ENCODE peak calls at places on chromosomes 16 and 17, in nine cellular contexts. J is breast epithelium, N is body of pancreas, M is heart left ventricle, V is spleen, K is stomach, L is K562, Z is A549, F is testis. Y is an unnamed sample.

GRCh38 chr17:31859487-31860008 is 504 bp upstream of the COPRS start:
- DNase-seq in J (no peak), N (no peak), M (no peak), V (no peak), K (no peak), L (no peak), Z (no peak), F (no peak), Y (no peak)

GRCh38 chr17:77511514-77512061 is 370.8 kb downstream of the SEC14L1 start:
- DNase-seq in J (no peak), N (no peak), M (no peak), V (no peak), K (no peak), L (no peak), Z (no peak), F (no peak), Y (no peak)

GRCh38 chr17:44198721-44199552 is 747 bp downstream of the ATXN7L3 start:
- DNase-seq in J (peak), N (peak), M (peak), V (peak), K (peak), L (peak), Z (peak), F (peak), Y (peak)

GRCh38 chr17:10793256-10793655 is 10.6 kb downstream of the TMEM238L start:
- DNase-seq in J (no peak), N (no peak), M (no peak), V (no peak), K (no peak), L (no peak), Z (no peak), F (no peak), Y (no peak)

GRCh38 chr16:83609178-83609577 is 198.6 kb upstream of the HSBP1 start:
- DNase-seq in J (no peak), N (no peak), M (no peak), V (no peak), K (no peak), L (no peak), Z (no peak), F (no peak), Y (no peak)

GRCh38 chr17:75844530-75845057 is 390 bp upstream of the UNC13D start:
- DNase-seq in J (peak), N (peak), M (no peak), V (peak), K (peak), L (peak), Z (peak), F (no peak), Y (no peak)

GRCh38 chr17:35189291-35189690 is 4.9 kb downstream of the SLC35G3 start:
- DNase-seq in J (no peak), N (no peak), M (no peak), V (no peak), K (no peak), L (no peak), Z (no peak), F (no peak), Y (no peak)

GRCh38 chr17:38748329-38749221 is at the start of gene PCGF2:
- DNase-seq in J (peak), N (peak), M (peak), V (peak), K (peak), L (peak), Z (peak), F (peak), Y (peak)

GRCh38 chr16:30557397-30557949 is 701 bp downstream of the ZNF764 start:
- DNase-seq in J (no peak), N (no peak), M (no peak), V (no peak), K (no peak), L (no peak), Z (no peak), F (peak), Y (no peak)

GRCh38 chr17:49515196-49515770 is 20.2 kb downstream of the NGFR start:
- DNase-seq in J (peak), N (peak), M (peak), V (peak), K (peak), L (peak), Z (peak), F (peak), Y (peak)

GRCh38 chr16:78237346-78237745 is 137.9 kb downstream of the WWOX start:
- DNase-seq in J (no peak), N (no peak), M (peak), V (no peak), K (no peak), L (no peak), Z (no peak), F (peak), Y (no peak)

GRCh38 chr17:8696951-8697745 is 47.5 kb downstream of the CCDC42 start:
- DNase-seq in J (no peak), N (no peak), M (peak), V (no peak), K (no peak), L (no peak), Z (no peak), F (no peak), Y (no peak)

GRCh38 chr16:57809276-57809793 is 7.0 kb upstream of the KIFC3 start:
- DNase-seq in J (no peak), N (no peak), M (no peak), V (no peak), K (no peak), L (no peak), Z (no peak), F (no peak), Y (no peak)

GRCh38 chr17:77724876-77725615 is 233.5 kb upstream of the TNRC6C start:
- DNase-seq in J (no peak), N (no peak), M (no peak), V (no peak), K (peak), L (no peak), Z (no peak), F (no peak), Y (no peak)

GRCh38 chr17:28038802-28039600 is 3.5 kb upstream of the NLK start:
- DNase-seq in J (no peak), N (no peak), M (no peak), V (no peak), K (no peak), L (no peak), Z (no peak), F (no peak), Y (no peak)

GRCh38 chr16:27239026-27239425 is 29.5 kb downstream of the NSMCE1 start:
- DNase-seq in J (no peak), N (no peak), M (no peak), V (no peak), K (no peak), L (no peak), Z (no peak), F (no peak), Y (no peak)

GRCh38 chr16:77060614-77061013 is 130.4 kb upstream of the MON1B start:
- DNase-seq in J (no peak), N (no peak), M (no peak), V (no peak), K (no peak), L (no peak), Z (no peak), F (no peak), Y (no peak)

GRCh38 chr17:27766438-27766837 is 33.9 kb downstream of the NOS2 start:
- DNase-seq in J (no peak), N (no peak), M (no peak), V (no peak), K (no peak), L (no peak), Z (no peak), F (no peak), Y (no peak)

GRCh38 chr17:7136266-7136877 is 21.8 kb upstream of the ASGR2 start:
- DNase-seq in J (peak), N (peak), M (peak), V (peak), K (peak), L (peak), Z (peak), F (peak), Y (peak)

GRCh38 chr16:85697441-85697840 is 8.7 kb upstream of the GINS2 start:
- DNase-seq in J (no peak), N (peak), M (no peak), V (no peak), K (no peak), L (no peak), Z (no peak), F (no peak), Y (no peak)

GRCh38 chr16:17793354-17793753 is 322.6 kb upstream of the XYLT1 start:
- DNase-seq in J (no peak), N (no peak), M (no peak), V (no peak), K (no peak), L (no peak), Z (no peak), F (no peak), Y (no peak)

GRCh38 chr17:60526726-60527125 is 684 bp upstream of the APPBP2 start:
- DNase-seq in J (no peak), N (no peak), M (no peak), V (no peak), K (no peak), L (no peak), Z (no peak), F (no peak), Y (no peak)

GRCh38 chr16:57070424-57070823 is 22.0 kb upstream of the CPNE2 start:
- DNase-seq in J (no peak), N (no peak), M (no peak), V (no peak), K (no peak), L (no peak), Z (no peak), F (no peak), Y (no peak)

GRCh38 chr16:35523991-35524390 is 2064.6 kb downstream of the TP53TG3F start:
- DNase-seq in J (no peak), N (no peak), M (no peak), V (no peak), K (no peak), L (no peak), Z (no peak), F (no peak), Y (no peak)

GRCh38 chr16:29028457-29029167 is 43.8 kb downstream of the LAT start:
- DNase-seq in J (peak), N (no peak), M (no peak), V (peak), K (no peak), L (no peak), Z (no peak), F (no peak), Y (no peak)

GRCh38 chr16:17633146-17633966 is 162.6 kb upstream of the XYLT1 start:
- DNase-seq in J (no peak), N (no peak), M (no peak), V (no peak), K (no peak), L (no peak), Z (no peak), F (no peak), Y (no peak)

GRCh38 chr16:50771366-50771765 is 29.5 kb downstream of the CYLD start:
- DNase-seq in J (no peak), N (no peak), M (no peak), V (no peak), K (no peak), L (no peak), Z (no peak), F (no peak), Y (no peak)

GRCh38 chr17:78387982-78388941 is 9.8 kb downstream of the PGS1 start:
- DNase-seq in J (no peak), N (peak), M (peak), V (no peak), K (no peak), L (no peak), Z (no peak), F (no peak), Y (no peak)

GRCh38 chr17:8832711-8833352 is 33.7 kb upstream of the MFSD6L start:
- DNase-seq in J (no peak), N (peak), M (no peak), V (peak), K (no peak), L (peak), Z (peak), F (peak), Y (no peak)

GRCh38 chr16:78416400-78416799 is 316.9 kb downstream of the WWOX start:
- DNase-seq in J (no peak), N (no peak), M (no peak), V (no peak), K (no peak), L (no peak), Z (no peak), F (no peak), Y (no peak)

GRCh38 chr16:75267631-75268264 is 16.3 kb upstream of the BCAR1 start:
- DNase-seq in J (peak), N (peak), M (peak), V (no peak), K (peak), L (no peak), Z (peak), F (no peak), Y (peak)

GRCh38 chr17:65572581-65573282 is 11.3 kb upstream of the AXIN2 start:
- DNase-seq in J (no peak), N (no peak), M (no peak), V (no peak), K (no peak), L (no peak), Z (no peak), F (no peak), Y (no peak)
- TF ChIP-seq POLR2A in J (no peak), N (no peak), M (no peak), V (no peak), K (no peak), L (no peak), Z (no peak), F (no peak), Y (no peak)

GRCh38 chr16:527015-527903 is at the start of gene CAPN15:
- DNase-seq in J (peak), N (peak), M (peak), V (peak), K (peak), L (peak), Z (peak), F (peak), Y (peak)
- TF ChIP-seq CTCF in J (peak), N (no peak), M (peak), V (peak), K (no peak), L (no peak), Z (no peak), F (no peak), Y (peak)

GRCh38 chr16:67036323-67036741 is 7.4 kb downstream of the CBFB start:
- DNase-seq in J (no peak), N (peak), M (no peak), V (no peak), K (no peak), L (no peak), Z (no peak), F (no peak), Y (no peak)
- H3K27ac ChIP-seq in J (no peak), N (no peak), M (no peak), V (no peak), K (no peak), L (no peak), Z (no peak), F (no peak), Y (no peak)

DNA sequence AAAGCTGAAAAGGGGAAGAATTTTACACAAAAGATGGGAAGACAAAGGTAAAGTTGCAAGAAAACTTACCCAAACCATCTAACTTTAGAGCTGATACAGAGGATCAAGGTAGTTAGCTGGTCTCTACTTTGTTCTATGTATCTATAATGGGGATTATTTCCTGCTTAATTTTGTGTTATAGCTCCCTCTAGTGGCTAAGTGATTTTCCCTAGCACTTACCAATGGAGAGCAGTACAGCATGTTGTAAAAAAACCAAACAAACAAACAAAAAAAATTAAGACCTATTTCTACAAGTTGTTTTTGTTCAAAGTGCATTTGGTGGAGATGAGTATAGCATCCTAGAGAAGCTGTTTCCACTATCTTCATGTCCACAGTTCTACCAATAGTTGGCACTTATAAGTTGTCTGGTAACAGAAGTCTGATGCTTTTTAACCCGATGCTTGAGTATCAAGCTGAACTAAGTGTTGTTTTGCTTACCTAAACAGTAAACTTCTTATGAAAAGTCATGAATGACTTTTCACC is 7.5 kb downstream of the SRSF1 start:
- DNase-seq in J (no peak), N (no peak), M (no peak), V (no peak), K (no peak), L (peak), Z (peak), F (no peak), Y (no peak)
- TF ChIP-seq POLR2A in J (no peak), N (peak), M (no peak), V (no peak), K (no peak), L (peak), Z (no peak), F (no peak), Y (no peak)

DNA sequence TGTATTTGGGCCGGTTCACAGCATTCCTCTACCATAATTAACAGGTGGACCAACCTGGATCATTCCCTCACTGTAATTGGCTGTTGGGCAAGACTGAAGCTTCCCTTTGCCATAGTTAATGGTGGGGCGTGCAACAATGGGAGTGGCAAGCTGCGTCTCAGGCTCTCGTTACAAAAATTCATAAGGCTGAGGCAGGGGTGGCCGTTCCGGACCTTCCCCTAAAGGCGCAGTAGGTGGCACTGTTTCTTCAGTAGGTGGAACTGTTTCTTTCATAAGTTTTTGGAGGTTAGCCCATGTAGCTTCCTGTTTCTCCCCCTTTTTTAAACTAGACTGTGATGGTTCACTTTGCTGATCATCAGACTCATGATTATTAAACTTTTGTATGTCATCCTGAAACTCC is 17.0 kb upstream of the TMC5 start:
- DNase-seq in J (no peak), N (peak), M (no peak), V (no peak), K (no peak), L (no peak), Z (no peak), F (no peak), Y (no peak)
- TF ChIP-seq CTCF in J (no peak), N (no peak), M (no peak), V (no peak), K (no peak), L (peak), Z (peak), F (no peak), Y (no peak)

DNA sequence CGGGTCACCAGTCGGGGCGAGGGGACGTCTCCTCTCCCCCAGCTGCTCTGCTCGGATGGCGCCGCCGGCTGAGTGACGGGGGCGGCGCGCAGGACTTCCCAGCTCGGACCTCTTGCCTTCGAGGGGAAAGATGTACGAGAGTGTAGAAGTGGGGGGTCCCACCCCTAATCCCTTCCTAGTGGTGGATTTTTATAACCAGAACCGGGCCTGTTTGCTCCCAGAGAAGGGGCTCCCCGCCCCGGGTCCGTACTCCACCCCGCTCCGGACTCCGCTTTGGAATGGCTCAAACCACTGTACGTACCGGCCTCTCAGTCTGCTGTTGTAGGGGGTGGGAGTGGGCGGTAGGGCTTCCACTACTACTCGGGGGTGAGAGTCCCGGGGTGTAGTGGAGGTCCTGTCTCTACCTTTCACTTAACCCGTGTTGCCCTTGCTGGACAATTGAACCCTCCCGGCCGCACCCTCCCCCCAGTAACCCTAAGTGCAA is 21.9 kb downstream of the GJD3 start:
- DNase-seq in J (no peak), N (no peak), M (no peak), V (no peak), K (no peak), L (no peak), Z (no peak), F (no peak), Y (no peak)
- H3K27ac ChIP-seq in J (peak), N (peak), M (peak), V (peak), K (peak), L (peak), Z (peak), F (peak), Y (peak)

GRCh38 chr16:89039756-89040155 is 53.9 kb upstream of the ACSF3 start:
- DNase-seq in J (no peak), N (no peak), M (no peak), V (peak), K (no peak), L (no peak), Z (no peak), F (no peak), Y (no peak)

GRCh38 chr16:89040861-89041570 is 52.6 kb upstream of the ACSF3 start:
- DNase-seq in J (no peak), N (no peak), M (no peak), V (peak), K (no peak), L (no peak), Z (no peak), F (no peak), Y (no peak)

GRCh38 chr16:89041571-89042481 is 51.8 kb upstream of the ACSF3 start:
- DNase-seq in J (no peak), N (no peak), M (no peak), V (peak), K (no peak), L (no peak), Z (no peak), F (no peak), Y (no peak)

GRCh38 chr16:89038811-89039735 is 54.6 kb upstream of the ACSF3 start:
- DNase-seq in J (no peak), N (no peak), M (no peak), V (peak), K (no peak), L (no peak), Z (no peak), F (no peak), Y (no peak)

DNA sequence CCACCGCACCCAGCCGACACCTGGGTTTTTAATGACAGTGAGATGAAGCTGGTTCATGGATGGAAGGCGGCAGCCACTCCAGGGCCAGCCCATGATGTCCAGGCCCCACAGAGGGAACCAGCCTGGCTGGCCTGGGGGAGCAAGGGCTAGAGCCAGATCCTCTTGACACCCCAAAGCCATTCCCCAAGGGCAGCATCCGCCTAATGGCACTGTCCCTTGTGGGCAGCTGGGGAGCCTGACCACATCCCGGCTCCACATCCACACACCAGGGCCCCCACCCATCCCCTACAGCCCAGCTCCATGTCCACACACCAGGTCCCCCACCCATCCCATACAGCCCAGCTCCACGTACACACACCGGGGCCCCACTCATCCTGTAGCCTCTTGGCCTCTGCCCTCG is 53.3 kb upstream of the ACSF3 start:
- DNase-seq in J (no peak), N (no peak), M (no peak), V (peak), K (no peak), L (no peak), Z (no peak), F (no peak), Y (no peak)
- TF ChIP-seq POLR2A in J (no peak), N (no peak), M (no peak), V (no peak), K (no peak), L (no peak), Z (no peak), F (no peak), Y (no peak)